ENCODE peak calls at places on chromosome 12, in five cellular contexts. One of them, this sample, is unnamed.

GRCh38 chr12:98227162-98227561 is 288.2 kb upstream of the TMPO start:
- DNase-seq in astrocyte: no peak
- DNase-seq in A549: no peak
- DNase-seq in CD8-positive, alpha-beta memory T cell: no peak
- DNase-seq in left lung: no peak
- DNase-seq in this sample: no peak

GRCh38 chr12:88272456-88272855 is 130.3 kb downstream of the TMTC3 start:
- DNase-seq in astrocyte: peak
- DNase-seq in A549: no peak
- DNase-seq in CD8-positive, alpha-beta memory T cell: no peak
- DNase-seq in left lung: no peak
- DNase-seq in this sample: no peak

GRCh38 chr12:126397071-126397571 is 1331.9 kb downstream of the AACS start:
- DNase-seq in astrocyte: peak
- DNase-seq in A549: no peak
- DNase-seq in CD8-positive, alpha-beta memory T cell: no peak
- DNase-seq in left lung: no peak
- DNase-seq in this sample: no peak

GRCh38 chr12:81143057-81143456 is 65.2 kb downstream of the ACSS3 start:
- DNase-seq in astrocyte: no peak
- DNase-seq in A549: no peak
- DNase-seq in CD8-positive, alpha-beta memory T cell: no peak
- DNase-seq in left lung: no peak
- DNase-seq in this sample: no peak

GRCh38 chr12:80829767-80830166 is 108.0 kb downstream of the LIN7A start:
- DNase-seq in astrocyte: peak
- DNase-seq in A549: no peak
- DNase-seq in CD8-positive, alpha-beta memory T cell: no peak
- DNase-seq in left lung: no peak
- DNase-seq in this sample: no peak

GRCh38 chr12:42483534-42483857 is 106.0 kb downstream of the PRICKLE1 start:
- DNase-seq in astrocyte: no peak
- DNase-seq in A549: no peak
- DNase-seq in CD8-positive, alpha-beta memory T cell: peak
- DNase-seq in left lung: no peak
- DNase-seq in this sample: no peak

GRCh38 chr12:116964004-116964739 is 53.4 kb downstream of the FBXW8 start:
- DNase-seq in astrocyte: no peak
- DNase-seq in A549: no peak
- DNase-seq in CD8-positive, alpha-beta memory T cell: no peak
- DNase-seq in left lung: no peak
- DNase-seq in this sample: no peak

GRCh38 chr12:12158858-12159257 is 88.1 kb downstream of the BCL2L14 start:
- DNase-seq in astrocyte: peak
- DNase-seq in A549: no peak
- DNase-seq in CD8-positive, alpha-beta memory T cell: no peak
- DNase-seq in left lung: no peak
- DNase-seq in this sample: no peak

GRCh38 chr12:2417761-2418160 is 365.0 kb downstream of the CACNA1C start:
- DNase-seq in astrocyte: no peak
- DNase-seq in A549: no peak
- DNase-seq in CD8-positive, alpha-beta memory T cell: no peak
- DNase-seq in left lung: no peak
- DNase-seq in this sample: no peak

GRCh38 chr12:123278150-123278627 is 6.5 kb upstream of the CDK2AP1 start:
- DNase-seq in astrocyte: no peak
- DNase-seq in A549: no peak
- DNase-seq in CD8-positive, alpha-beta memory T cell: no peak
- DNase-seq in left lung: no peak
- DNase-seq in this sample: no peak

GRCh38 chr12:102249073-102249854 is 51.6 kb upstream of the PMCH start:
- DNase-seq in astrocyte: peak
- DNase-seq in A549: no peak
- DNase-seq in CD8-positive, alpha-beta memory T cell: no peak
- DNase-seq in left lung: no peak
- DNase-seq in this sample: peak

GRCh38 chr12:85036241-85036707 is at the start of the genes LRRIQ1 and TSPAN19:
- DNase-seq in astrocyte: peak
- DNase-seq in A549: peak
- DNase-seq in CD8-positive, alpha-beta memory T cell: peak
- DNase-seq in left lung: peak
- DNase-seq in this sample: peak

GRCh38 chr12:90076851-90077319 is 368.2 kb upstream of the ATP2B1 start:
- DNase-seq in astrocyte: no peak
- DNase-seq in A549: no peak
- DNase-seq in CD8-positive, alpha-beta memory T cell: no peak
- DNase-seq in left lung: no peak
- DNase-seq in this sample: no peak

GRCh38 chr12:19411234-19412221 is 27.8 kb upstream of the AEBP2 start:
- DNase-seq in astrocyte: peak
- DNase-seq in A549: no peak
- DNase-seq in CD8-positive, alpha-beta memory T cell: no peak
- DNase-seq in left lung: no peak
- DNase-seq in this sample: no peak

GRCh38 chr12:22459872-22460490 is 84.4 kb downstream of the C2CD5 start:
- DNase-seq in astrocyte: peak
- DNase-seq in A549: peak
- DNase-seq in CD8-positive, alpha-beta memory T cell: peak
- DNase-seq in left lung: no peak
- DNase-seq in this sample: no peak

GRCh38 chr12:123266679-123267277 is 4.9 kb downstream of the CDK2AP1 start:
- DNase-seq in astrocyte: no peak
- DNase-seq in A549: no peak
- DNase-seq in CD8-positive, alpha-beta memory T cell: no peak
- DNase-seq in left lung: no peak
- DNase-seq in this sample: no peak

GRCh38 chr12:50845021-50845647 is 2.4 kb downstream of the TMPRSS12 start:
- DNase-seq in astrocyte: no peak
- DNase-seq in A549: no peak
- DNase-seq in CD8-positive, alpha-beta memory T cell: no peak
- DNase-seq in left lung: no peak
- DNase-seq in this sample: no peak

GRCh38 chr12:66491812-66492361 is 187.0 kb downstream of the GRIP1 start:
- DNase-seq in astrocyte: no peak
- DNase-seq in A549: no peak
- DNase-seq in CD8-positive, alpha-beta memory T cell: no peak
- DNase-seq in left lung: no peak
- DNase-seq in this sample: no peak

GRCh38 chr12:132066345-132066685 is 77.8 kb downstream of the DDX51 start:
- DNase-seq in astrocyte: no peak
- DNase-seq in A549: no peak
- DNase-seq in CD8-positive, alpha-beta memory T cell: peak
- DNase-seq in left lung: no peak
- DNase-seq in this sample: no peak

GRCh38 chr12:12819752-12820311 is 6.7 kb downstream of the DDX47 start:
- DNase-seq in astrocyte: peak
- DNase-seq in A549: peak
- DNase-seq in CD8-positive, alpha-beta memory T cell: no peak
- DNase-seq in left lung: no peak
- DNase-seq in this sample: peak

GRCh38 chr12:30691122-30691879 is 4.4 kb downstream of the IPO8 start:
- DNase-seq in astrocyte: peak
- DNase-seq in A549: peak
- DNase-seq in CD8-positive, alpha-beta memory T cell: no peak
- DNase-seq in left lung: no peak
- DNase-seq in this sample: no peak

GRCh38 chr12:116697305-116698130 is 40.4 kb downstream of the SPRING1 start:
- DNase-seq in astrocyte: no peak
- DNase-seq in A549: peak
- DNase-seq in CD8-positive, alpha-beta memory T cell: no peak
- DNase-seq in left lung: no peak
- DNase-seq in this sample: no peak

GRCh38 chr12:72093930-72094329 is 155.3 kb downstream of the TPH2 start:
- DNase-seq in astrocyte: no peak
- DNase-seq in A549: no peak
- DNase-seq in CD8-positive, alpha-beta memory T cell: no peak
- DNase-seq in left lung: no peak
- DNase-seq in this sample: no peak

GRCh38 chr12:95473440-95473946 is 459 bp upstream of the METAP2 start:
- DNase-seq in astrocyte: no peak
- DNase-seq in A549: peak
- DNase-seq in CD8-positive, alpha-beta memory T cell: no peak
- DNase-seq in left lung: no peak
- DNase-seq in this sample: no peak

GRCh38 chr12:118960161-118960560 is 21.2 kb upstream of the SRRM4 start:
- DNase-seq in astrocyte: no peak
- DNase-seq in A549: no peak
- DNase-seq in CD8-positive, alpha-beta memory T cell: no peak
- DNase-seq in left lung: no peak
- DNase-seq in this sample: no peak

GRCh38 chr12:65826513-65827171 is 2.4 kb downstream of the HMGA2 start:
- DNase-seq in astrocyte: peak
- DNase-seq in A549: peak
- DNase-seq in CD8-positive, alpha-beta memory T cell: no peak
- DNase-seq in left lung: no peak
- DNase-seq in this sample: no peak

GRCh38 chr12:28161697-28162096 is 28.6 kb upstream of the CCDC91 start:
- DNase-seq in astrocyte: no peak
- DNase-seq in A549: no peak
- DNase-seq in CD8-positive, alpha-beta memory T cell: no peak
- DNase-seq in left lung: no peak
- DNase-seq in this sample: no peak

GRCh38 chr12:121958521-121959240 is 40.3 kb downstream of the CFAP251 start:
- DNase-seq in astrocyte: peak
- DNase-seq in A549: no peak
- DNase-seq in CD8-positive, alpha-beta memory T cell: no peak
- DNase-seq in left lung: no peak
- DNase-seq in this sample: no peak

GRCh38 chr12:103397536-103397935 is 98.2 kb downstream of the C12orf42 start:
- DNase-seq in astrocyte: no peak
- DNase-seq in A549: no peak
- DNase-seq in CD8-positive, alpha-beta memory T cell: no peak
- DNase-seq in left lung: no peak
- DNase-seq in this sample: no peak

GRCh38 chr12:66603458-66603857 is 75.4 kb downstream of the GRIP1 start:
- DNase-seq in astrocyte: no peak
- DNase-seq in A549: no peak
- DNase-seq in CD8-positive, alpha-beta memory T cell: no peak
- DNase-seq in left lung: no peak
- DNase-seq in this sample: no peak

GRCh38 chr12:5718680-5719079 is 226.4 kb downstream of the ANO2 start:
- DNase-seq in astrocyte: no peak
- DNase-seq in A549: no peak
- DNase-seq in CD8-positive, alpha-beta memory T cell: no peak
- DNase-seq in left lung: no peak
- DNase-seq in this sample: no peak

GRCh38 chr12:109432842-109433304 is 44.2 kb downstream of the KCTD10 start:
- DNase-seq in astrocyte: peak
- DNase-seq in A549: peak
- DNase-seq in CD8-positive, alpha-beta memory T cell: peak
- DNase-seq in left lung: peak
- DNase-seq in this sample: peak

GRCh38 chr12:7961395-7962188 is 25.6 kb upstream of the SLC2A3 start:
- DNase-seq in astrocyte: peak
- DNase-seq in A549: no peak
- DNase-seq in CD8-positive, alpha-beta memory T cell: no peak
- DNase-seq in left lung: no peak
- DNase-seq in this sample: no peak

GRCh38 chr12:3004655-3005565 is 45.7 kb downstream of the TEAD4 start:
- DNase-seq in astrocyte: no peak
- DNase-seq in A549: peak
- DNase-seq in CD8-positive, alpha-beta memory T cell: no peak
- DNase-seq in left lung: no peak
- DNase-seq in this sample: no peak

GRCh38 chr12:115337693-115338543 is 653.9 kb upstream of the TBX3 start:
- DNase-seq in astrocyte: peak
- DNase-seq in A549: peak
- DNase-seq in CD8-positive, alpha-beta memory T cell: no peak
- DNase-seq in left lung: no peak
- DNase-seq in this sample: peak

GRCh38 chr12:14766649-14767215 is 36.5 kb downstream of the WBP11 start:
- DNase-seq in astrocyte: no peak
- DNase-seq in A549: no peak
- DNase-seq in CD8-positive, alpha-beta memory T cell: no peak
- DNase-seq in left lung: no peak
- DNase-seq in this sample: no peak

GRCh38 chr12:14768823-14769405 is 34.4 kb downstream of the WBP11 start:
- DNase-seq in astrocyte: no peak
- DNase-seq in A549: no peak
- DNase-seq in CD8-positive, alpha-beta memory T cell: no peak
- DNase-seq in left lung: peak
- DNase-seq in this sample: no peak

GRCh38 chr12:14765398-14765797 is 37.9 kb downstream of the WBP11 start:
- DNase-seq in astrocyte: no peak
- DNase-seq in A549: no peak
- DNase-seq in CD8-positive, alpha-beta memory T cell: no peak
- DNase-seq in left lung: no peak
- DNase-seq in this sample: no peak

GRCh38 chr12:14769462-14769836 is 33.8 kb downstream of the WBP11 start:
- DNase-seq in astrocyte: peak
- DNase-seq in A549: peak
- DNase-seq in CD8-positive, alpha-beta memory T cell: no peak
- DNase-seq in left lung: peak
- DNase-seq in this sample: no peak

GRCh38 chr12:14767617-14768016 is 35.7 kb downstream of the WBP11 start:
- DNase-seq in astrocyte: no peak
- DNase-seq in A549: no peak
- DNase-seq in CD8-positive, alpha-beta memory T cell: no peak
- DNase-seq in left lung: no peak
- DNase-seq in this sample: no peak
- H3K27ac ChIP-seq in astrocyte: no peak
- H3K27ac ChIP-seq in A549: no peak
- H3K27ac ChIP-seq in CD8-positive, alpha-beta memory T cell: no peak
- H3K27ac ChIP-seq in left lung: no peak
- H3K27ac ChIP-seq in this sample: peak

DNA sequence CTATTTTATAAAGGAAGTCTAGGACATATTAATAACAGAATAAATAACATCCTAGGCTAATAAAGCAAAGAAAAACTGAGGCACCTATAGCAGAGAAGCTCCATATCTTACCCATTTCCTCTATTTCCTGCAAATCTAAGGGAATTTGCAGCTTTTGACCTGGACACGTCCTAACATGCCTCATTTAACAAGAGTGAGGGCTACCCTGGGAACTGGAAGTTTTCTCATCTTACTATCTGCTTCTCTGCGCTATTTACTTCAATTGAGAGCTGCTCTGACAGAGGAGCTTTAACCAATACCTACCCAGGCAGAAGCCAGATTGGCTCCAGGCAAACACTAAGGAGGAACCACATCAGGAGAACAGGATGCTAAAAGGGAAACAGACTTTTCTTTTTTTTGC is 5.7 kb downstream of the YBX3 start:
- DNase-seq in astrocyte: peak
- DNase-seq in A549: no peak
- DNase-seq in CD8-positive, alpha-beta memory T cell: no peak
- DNase-seq in left lung: no peak
- DNase-seq in this sample: peak
- H3K27ac ChIP-seq in astrocyte: peak
- H3K27ac ChIP-seq in A549: peak
- H3K27ac ChIP-seq in CD8-positive, alpha-beta memory T cell: no peak
- H3K27ac ChIP-seq in left lung: peak
- H3K27ac ChIP-seq in this sample: peak

GRCh38 chr12:64681200-64682052 is 71.1 kb downstream of the RASSF3 start:
- DNase-seq in astrocyte: no peak
- DNase-seq in A549: no peak
- DNase-seq in CD8-positive, alpha-beta memory T cell: peak
- DNase-seq in left lung: no peak
- DNase-seq in this sample: no peak
- H3K27ac ChIP-seq in astrocyte: no peak
- H3K27ac ChIP-seq in A549: peak
- H3K27ac ChIP-seq in CD8-positive, alpha-beta memory T cell: peak
- H3K27ac ChIP-seq in left lung: peak
- H3K27ac ChIP-seq in this sample: peak

GRCh38 chr12:124511259-124511985 is 56.0 kb downstream of the NCOR2 start:
- DNase-seq in astrocyte: no peak
- DNase-seq in A549: no peak
- DNase-seq in CD8-positive, alpha-beta memory T cell: no peak
- DNase-seq in left lung: no peak
- DNase-seq in this sample: no peak
- H3K27ac ChIP-seq in astrocyte: no peak
- H3K27ac ChIP-seq in A549: peak
- H3K27ac ChIP-seq in CD8-positive, alpha-beta memory T cell: no peak
- H3K27ac ChIP-seq in left lung: no peak
- H3K27ac ChIP-seq in this sample: no peak

This sample was measured in epithelial cell of prostate.